ENCODE peak calls at places on chromosomes 3 and 15, in six cellular contexts. D is AG04450, H is neuronal stem cell, O is tibial nerve, I is sigmoid colon, N is cardiac muscle cell. F is an unnamed sample. For H3K9me3, the result is how much of the 10 kb centered on the place peaks cover.

GRCh38 chr3:76826915-76827314 is 213.0 kb upstream of the ROBO2 start:
- DNase-seq in I (no peak), D (no peak), O (no peak), N (no peak), H (no peak), F (no peak)

GRCh38 chr3:144552642-144553041 is 581.0 kb downstream of the DIPK2A start:
- DNase-seq in I (no peak), O (no peak), N (no peak), D (no peak), H (no peak), F (no peak)

GRCh38 chr3:160879859-160880258 is 123.8 kb downstream of the PPM1L start:
- DNase-seq in N (no peak), H (no peak), I (no peak), D (no peak), O (no peak), F (no peak)

GRCh38 chr15:59138243-59138642 is 33.3 kb downstream of the CCNB2 start:
- DNase-seq in I (no peak), N (peak), H (peak), D (no peak), O (no peak), F (peak)

GRCh38 chr15:83053151-83053550 is 13.9 kb downstream of the BTBD1 start:
- DNase-seq in N (no peak), O (no peak), I (no peak), H (no peak), D (no peak), F (no peak)

GRCh38 chr3:54427951-54428871 is 305.9 kb downstream of the CACNA2D3 start:
- DNase-seq in D (peak), O (no peak), N (peak), H (peak), I (peak), F (peak)

GRCh38 chr3:176097036-176097435 is 1100.2 kb downstream of the TBL1XR1 start:
- DNase-seq in N (peak), H (no peak), O (no peak), D (no peak), I (no peak), F (no peak)

GRCh38 chr15:60073441-60073840 is 69.3 kb downstream of the FOXB1 start:
- DNase-seq in N (no peak), O (no peak), D (no peak), I (no peak), H (no peak), F (no peak)

GRCh38 chr3:39196671-39197446 is 4.5 kb upstream of the XIRP1 start:
- DNase-seq in I (no peak), N (no peak), O (no peak), H (no peak), D (no peak), F (peak)

GRCh38 chr3:21894459-21895083 is 143.6 kb upstream of the ZNF385D start:
- DNase-seq in O (no peak), I (no peak), H (no peak), D (no peak), N (peak), F (no peak)

GRCh38 chr15:39556461-39556860 is 24.4 kb upstream of the THBS1 start:
- DNase-seq in N (no peak), H (no peak), I (no peak), O (no peak), D (peak), F (no peak)

GRCh38 chr3:25894101-25894500 is 104.2 kb downstream of the OXSM start:
- DNase-seq in H (no peak), O (no peak), I (no peak), N (no peak), D (no peak), F (no peak)

GRCh38 chr15:87021771-87022170 is 942.1 kb downstream of the AGBL1 start:
- DNase-seq in O (no peak), I (no peak), D (no peak), H (no peak), N (no peak), F (no peak)
- H3K9me3 ChIP-seq in O (under half), I (under half), D (under half), H (under half), N (under half), F (under half)

GRCh38 chr3:128855574-128855973 is 23.8 kb upstream of the ACAD9 start:
- DNase-seq in H (no peak), O (no peak), N (no peak), I (no peak), D (no peak), F (no peak)

GRCh38 chr3:128854382-128854939 is 25.0 kb upstream of the ACAD9 start:
- DNase-seq in I (no peak), D (no peak), N (no peak), O (no peak), H (no peak), F (no peak)

GRCh38 chr3:128850544-128850943 is 28.9 kb upstream of the ACAD9 start:
- DNase-seq in N (no peak), D (no peak), I (no peak), O (no peak), H (no peak), F (no peak)

GRCh38 chr3:128851601-128852000 is 27.8 kb upstream of the ACAD9 start:
- DNase-seq in O (no peak), N (no peak), I (no peak), H (no peak), D (no peak), F (no peak)

GRCh38 chr3:128853826-128854225 is 25.6 kb upstream of the ACAD9 start:
- DNase-seq in I (no peak), O (no peak), D (no peak), H (no peak), N (no peak), F (no peak)
- H3K9me3 ChIP-seq in I (under half), O (under half), D (under half), H (under half), N (under half), F (half or more)

GRCh38 chr15:46222861-46223260 is 588.0 kb downstream of the SQOR start:
- DNase-seq in I (no peak), O (no peak), N (no peak), D (no peak), H (no peak), F (no peak)
- H3K9me3 ChIP-seq in I (under half), O (under half), N (under half), D (under half), H (under half), F (under half)

DNA sequence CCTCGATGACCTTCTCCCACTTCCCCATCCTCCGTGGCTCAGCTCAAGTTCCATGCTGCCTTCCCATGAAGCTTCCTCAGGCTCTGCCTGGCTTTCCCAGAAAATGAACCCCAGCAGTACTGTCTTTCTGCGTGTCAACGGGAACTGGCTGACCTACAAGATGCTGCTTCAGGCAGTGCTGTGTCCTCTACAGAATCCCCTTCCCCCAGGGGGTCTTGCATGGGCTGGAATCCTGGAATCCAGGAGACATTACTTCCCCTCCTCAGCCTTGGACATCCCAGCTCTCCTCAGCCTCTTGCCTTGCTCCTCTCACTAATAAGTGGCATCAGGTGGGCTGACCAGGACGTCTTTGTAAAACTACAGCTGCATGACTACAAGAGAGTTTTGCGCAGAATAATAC is 5.4 kb downstream of the CCDC12 start:
- DNase-seq in H (no peak), O (no peak), I (no peak), D (no peak), N (no peak), F (no peak)
- H3K9me3 ChIP-seq in H (under half), O (under half), I (under half), D (under half), N (under half), F (under half)

GRCh38 chr3:44642337-44642736 is 6.2 kb upstream of the ZNF35 start:
- DNase-seq in I (no peak), H (no peak), N (no peak), O (no peak), D (no peak), F (no peak)
- H3K9me3 ChIP-seq in I (under half), H (under half), N (under half), O (half or more), D (under half), F (half or more)

DNA sequence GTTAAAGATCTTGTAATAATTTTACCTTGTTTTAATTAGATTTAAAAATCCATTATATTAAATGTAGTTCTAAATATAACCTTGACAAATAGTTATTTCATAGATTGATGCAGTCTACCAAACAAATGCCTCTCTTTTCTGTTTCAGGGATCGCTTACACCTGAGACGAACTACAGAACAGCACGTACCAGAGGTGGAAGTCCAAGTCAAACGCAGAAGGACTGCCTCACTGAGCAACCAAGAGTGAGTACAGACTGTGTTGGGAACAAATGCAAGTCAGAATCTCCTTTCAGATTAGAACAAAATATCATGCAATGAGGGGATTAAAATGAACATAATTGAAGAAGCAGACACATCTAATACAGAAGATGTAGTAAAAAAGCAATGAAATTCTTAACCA is 7.2 kb downstream of the SNRPN start:
- DNase-seq in N (no peak), H (no peak), D (no peak), O (no peak), I (no peak), F (no peak)
- H3K9me3 ChIP-seq in N (under half), H (under half), D (under half), O (under half), I (under half), F (under half)

DNA sequence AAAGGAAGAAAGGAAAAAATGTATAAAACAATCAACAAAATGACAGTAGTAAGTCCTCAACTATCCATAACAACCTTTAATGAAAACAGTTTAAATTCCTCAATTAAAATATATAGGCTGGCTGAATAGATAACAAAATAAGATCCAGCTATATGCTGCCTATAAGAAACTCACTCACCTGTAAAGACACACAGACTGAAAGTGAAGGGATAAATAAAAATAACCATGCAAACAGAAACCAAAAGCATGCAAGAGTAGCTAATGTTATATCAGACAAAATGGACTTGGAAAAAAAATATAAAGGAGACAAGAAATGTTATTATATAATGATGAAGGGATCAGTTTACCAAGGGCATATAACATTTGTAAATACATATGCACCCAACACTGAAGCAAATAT is 51.2 kb downstream of the AP4E1 start:
- DNase-seq in O (no peak), N (no peak), H (no peak), D (no peak), I (no peak), F (no peak)
- H3K9me3 ChIP-seq in O (under half), N (under half), H (under half), D (under half), I (under half), F (half or more)

GRCh38 chr15:35058534-35059054 is 26.5 kb downstream of the NANOGP8 start:
- DNase-seq in N (no peak), D (no peak), O (no peak), I (no peak), H (no peak), F (no peak)

GRCh38 chr15:35055416-35056105 is 29.5 kb downstream of the NANOGP8 start:
- DNase-seq in N (no peak), I (no peak), H (no peak), O (no peak), D (no peak), F (no peak)

DNA sequence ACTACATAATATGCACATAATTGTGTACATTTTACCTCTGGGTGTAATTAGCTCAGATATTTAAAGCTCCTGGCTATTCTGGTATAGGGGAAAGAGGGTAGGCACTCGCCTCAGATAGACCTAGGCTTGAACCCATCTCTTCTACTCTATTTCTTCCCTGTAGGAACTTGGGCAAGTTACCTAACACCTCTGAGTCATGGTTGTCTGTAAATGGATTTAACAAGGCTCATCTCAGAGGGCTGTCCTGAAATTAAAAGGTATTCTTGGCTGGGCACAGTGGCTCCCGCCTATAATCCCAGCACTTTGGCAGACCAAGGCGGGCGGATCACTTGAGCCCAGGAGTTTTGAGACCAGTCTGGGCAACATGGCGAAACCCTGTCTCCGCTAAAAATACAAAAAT is 30.7 kb downstream of the NANOGP8 start:
- DNase-seq in O (no peak), H (no peak), I (no peak), N (no peak), D (no peak), F (no peak)
- H3K9me3 ChIP-seq in O (under half), H (under half), I (under half), N (under half), D (under half), F (under half)

DNA sequence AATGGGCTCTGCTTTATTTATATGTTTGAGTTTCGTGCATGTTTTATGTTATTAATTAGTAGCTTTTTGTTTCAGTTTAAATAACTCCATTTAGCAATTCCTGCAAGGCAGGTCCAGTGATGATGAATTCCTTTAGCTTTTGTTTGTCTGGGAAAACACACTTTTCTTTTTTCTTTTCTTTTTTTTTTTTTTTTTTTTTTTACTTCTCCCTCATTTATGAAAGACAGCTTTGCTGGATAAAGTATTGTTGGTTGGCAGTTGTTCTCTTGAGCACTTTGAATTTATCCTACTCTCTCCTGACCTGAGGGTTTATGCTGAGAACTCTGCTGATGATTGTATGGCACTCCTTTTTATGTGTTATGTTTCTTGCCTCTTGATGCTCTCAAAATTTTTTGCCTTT is 35.7 kb downstream of the TMEM39A start:
- DNase-seq in H (peak), N (no peak), D (no peak), O (no peak), I (no peak), F (no peak)
- H3K9me3 ChIP-seq in H (under half), N (under half), D (under half), O (under half), I (under half), F (half or more)